ENCODE peak calls at places on chromosomes 6 and 20, in eight cellular contexts. Z is dorsolateral prefrontal cortex, A is GM20000, S is RWPE1, E is fibroblast of pulmonary artery, K is fibroblast of lung, I is AG09309, H is GM12865. L is an unnamed sample.

GRCh38 chr20:17661121-17661744 is 20.8 kb downstream of the RRBP1 start:
- DNase-seq in A (no peak), E (peak), I (peak), K (peak), H (no peak), Z (no peak), S (no peak), L (no peak)

GRCh38 chr6:3294921-3295871 is 36.4 kb downstream of the PSMG4 start:
- DNase-seq in H (no peak), E (no peak), S (no peak), K (no peak), I (no peak), A (no peak), Z (peak), L (no peak)

GRCh38 chr6:34386316-34387137 is 5.9 kb downstream of the NUDT3 start:
- DNase-seq in I (peak), A (no peak), H (no peak), K (peak), S (no peak), Z (no peak), E (peak), L (no peak)

GRCh38 chr6:12436224-12436623 is 146.1 kb downstream of the EDN1 start:
- DNase-seq in S (no peak), A (no peak), Z (no peak), E (no peak), H (peak), I (no peak), K (no peak), L (no peak)

GRCh38 chr6:156508126-156508525 is 269.1 kb upstream of the ARID1B start:
- DNase-seq in E (no peak), K (no peak), Z (no peak), S (no peak), H (no peak), I (no peak), A (no peak), L (no peak)

GRCh38 chr6:34223964-34224940 is 12.4 kb upstream of the HMGA1 start:
- DNase-seq in H (peak), I (peak), Z (peak), S (peak), E (peak), K (peak), A (peak), L (peak)

GRCh38 chr6:154876776-154877175 is 118.3 kb upstream of the TIAM2 start:
- DNase-seq in A (no peak), S (no peak), Z (no peak), I (no peak), E (no peak), H (no peak), K (no peak), L (no peak)

GRCh38 chr6:143838395-143838794 is 4.7 kb upstream of the LTV1 start:
- DNase-seq in E (no peak), H (no peak), A (no peak), I (no peak), K (no peak), Z (no peak), S (no peak), L (no peak)

GRCh38 chr20:34110025-34111013 is 1.7 kb downstream of the EIF2S2 start:
- DNase-seq in E (peak), H (peak), A (peak), S (no peak), Z (no peak), K (peak), I (no peak), L (no peak)

GRCh38 chr20:8153281-8153908 is 21.3 kb downstream of the PLCB1 start:
- DNase-seq in K (peak), I (no peak), S (no peak), Z (no peak), H (peak), A (no peak), E (peak), L (no peak)

GRCh38 chr6:138647006-138647405 is 126.6 kb upstream of the CCDC28A start:
- DNase-seq in E (peak), K (peak), Z (no peak), A (no peak), S (no peak), H (no peak), I (peak), L (no peak)

GRCh38 chr6:44650947-44651346 is 263.4 kb downstream of the CDC5L start:
- DNase-seq in K (peak), Z (no peak), A (no peak), E (peak), I (no peak), S (no peak), H (no peak), L (no peak)

GRCh38 chr6:5302995-5303622 is 41.8 kb downstream of the FARS2 start:
- DNase-seq in H (peak), A (peak), Z (no peak), E (peak), S (peak), K (peak), I (no peak), L (no peak)

GRCh38 chr6:110653381-110653780 is 161.9 kb downstream of the CDK19 start:
- DNase-seq in I (no peak), E (no peak), A (no peak), K (no peak), H (no peak), Z (no peak), S (no peak), L (no peak)

GRCh38 chr20:8331740-8332412 is 199.8 kb downstream of the PLCB1 start:
- DNase-seq in E (peak), K (peak), H (no peak), A (no peak), S (no peak), Z (no peak), I (no peak), L (no peak)

GRCh38 chr6:131000544-131000943 is 62.5 kb downstream of the EPB41L2 start:
- DNase-seq in I (no peak), S (no peak), E (no peak), A (no peak), Z (no peak), H (no peak), K (no peak), L (no peak)

GRCh38 chr20:39876974-39877615 is 811.9 kb downstream of the MAFB start:
- DNase-seq in I (no peak), A (no peak), E (no peak), Z (no peak), H (no peak), K (peak), S (no peak), L (no peak)

GRCh38 chr20:35295674-35296073 is 3.4 kb upstream of the FAM83C start:
- DNase-seq in H (no peak), S (no peak), E (no peak), I (no peak), K (no peak), Z (no peak), A (no peak), L (no peak)

GRCh38 chr6:112701201-112701600 is 354.1 kb downstream of the RFPL4B start:
- DNase-seq in K (peak), I (no peak), Z (no peak), H (no peak), S (no peak), E (peak), A (no peak), L (no peak)

GRCh38 chr20:5078399-5078958 is 41.3 kb downstream of the PCNA start:
- DNase-seq in A (peak), E (peak), K (peak), Z (no peak), I (no peak), H (peak), S (peak), L (no peak)

GRCh38 chr6:75230484-75231325 is 12.9 kb downstream of the COX7A2 start:
- DNase-seq in E (peak), A (peak), K (peak), H (no peak), Z (no peak), S (peak), I (peak), L (peak)

GRCh38 chr6:151635741-151636140 is 141.9 kb downstream of the CCDC170 start:
- DNase-seq in S (no peak), Z (no peak), H (no peak), I (no peak), A (no peak), K (no peak), E (no peak), L (no peak)
- TF ChIP-seq CTCF in S (no peak), Z (no peak), H (no peak), I (no peak), A (no peak), K (no peak), E (no peak), L (no peak)

GRCh38 chr20:289693-290080 is 863 bp downstream of the C20orf96 start:
- DNase-seq in A (no peak), S (no peak), Z (no peak), H (no peak), K (no peak), E (no peak), I (no peak), L (no peak)
- TF ChIP-seq CTCF in A (no peak), S (no peak), Z (no peak), H (no peak), K (no peak), E (no peak), I (no peak), L (no peak)

GRCh38 chr20:50746138-50746940 is 15.0 kb downstream of the PARD6B start:
- DNase-seq in S (no peak), K (peak), E (peak), H (no peak), I (peak), A (no peak), Z (no peak), L (no peak)
- TF ChIP-seq CTCF in S (no peak), K (no peak), E (no peak), H (no peak), I (peak), A (no peak), Z (no peak), L (no peak)

GRCh38 chr20:61797200-61797599 is 268.5 kb downstream of the TAF4 start:
- DNase-seq in Z (no peak), H (no peak), I (no peak), K (peak), E (no peak), A (no peak), S (no peak), L (no peak)
- TF ChIP-seq CTCF in Z (no peak), H (no peak), I (no peak), K (no peak), E (no peak), A (no peak), S (no peak), L (no peak)

GRCh38 chr20:9628589-9628988 is 114.2 kb downstream of the LAMP5 start:
- DNase-seq in K (no peak), S (no peak), Z (no peak), H (no peak), E (no peak), A (no peak), I (no peak), L (no peak)
- TF ChIP-seq CTCF in K (no peak), S (no peak), Z (no peak), H (no peak), E (no peak), A (no peak), I (no peak), L (no peak)

DNA sequence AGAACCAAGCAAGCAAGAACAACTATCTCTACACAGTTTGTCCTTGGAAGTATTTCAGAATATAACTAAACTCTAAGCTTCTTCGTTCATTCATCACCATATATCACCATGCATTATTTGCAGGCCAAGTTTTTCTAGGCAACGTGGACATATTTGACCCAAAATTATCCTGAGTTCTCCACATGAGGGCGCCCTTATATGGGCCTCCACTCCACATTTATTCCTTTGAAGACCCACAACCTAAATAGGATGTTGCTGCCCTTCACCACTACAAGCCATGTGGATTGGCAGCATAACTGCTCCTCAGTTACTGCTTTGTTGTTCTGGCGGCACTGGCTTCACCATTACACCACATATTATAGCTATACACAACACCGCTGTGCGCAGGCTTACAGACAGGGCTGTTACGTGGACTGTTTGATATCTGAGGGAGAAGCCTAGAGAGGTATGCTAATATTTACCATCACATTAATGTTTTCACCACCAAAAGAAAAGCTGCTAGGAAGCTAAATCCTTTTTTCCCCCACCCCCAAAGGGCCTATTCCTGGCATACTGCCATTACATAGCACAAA is 411.8 kb downstream of the C6orf118 start:
- DNase-seq in S (no peak), E (no peak), H (no peak), K (no peak), A (no peak), I (no peak), Z (no peak), L (no peak)
- TF ChIP-seq CTCF in S (no peak), E (no peak), H (no peak), K (no peak), A (no peak), I (peak), Z (no peak), L (peak)

DNA sequence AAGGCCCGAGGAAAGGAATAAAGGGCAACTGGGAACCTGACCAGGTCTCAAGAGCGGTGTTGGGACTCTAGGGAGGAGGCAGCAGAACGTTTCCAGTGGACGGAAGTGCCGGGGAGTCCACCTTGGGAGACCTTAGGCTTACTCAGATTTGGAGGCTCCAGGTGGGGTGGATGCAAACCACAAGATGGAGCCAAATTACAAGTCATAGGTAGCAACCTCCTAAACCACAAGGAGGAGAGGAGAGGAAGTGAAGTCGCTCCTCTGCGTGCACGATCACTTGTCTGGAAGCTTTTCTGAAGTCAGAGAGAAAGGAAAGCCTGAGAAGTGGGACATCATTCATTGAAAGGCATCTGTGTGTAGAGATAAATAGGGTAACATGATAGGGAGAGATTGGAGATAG is 9.3 kb downstream of the HLA-DOA start:
- DNase-seq in E (peak), K (no peak), A (peak), I (no peak), S (no peak), H (peak), Z (no peak), L (no peak)
- TF ChIP-seq CTCF in E (peak), K (no peak), A (peak), I (no peak), S (no peak), H (peak), Z (no peak), L (peak)

DNA sequence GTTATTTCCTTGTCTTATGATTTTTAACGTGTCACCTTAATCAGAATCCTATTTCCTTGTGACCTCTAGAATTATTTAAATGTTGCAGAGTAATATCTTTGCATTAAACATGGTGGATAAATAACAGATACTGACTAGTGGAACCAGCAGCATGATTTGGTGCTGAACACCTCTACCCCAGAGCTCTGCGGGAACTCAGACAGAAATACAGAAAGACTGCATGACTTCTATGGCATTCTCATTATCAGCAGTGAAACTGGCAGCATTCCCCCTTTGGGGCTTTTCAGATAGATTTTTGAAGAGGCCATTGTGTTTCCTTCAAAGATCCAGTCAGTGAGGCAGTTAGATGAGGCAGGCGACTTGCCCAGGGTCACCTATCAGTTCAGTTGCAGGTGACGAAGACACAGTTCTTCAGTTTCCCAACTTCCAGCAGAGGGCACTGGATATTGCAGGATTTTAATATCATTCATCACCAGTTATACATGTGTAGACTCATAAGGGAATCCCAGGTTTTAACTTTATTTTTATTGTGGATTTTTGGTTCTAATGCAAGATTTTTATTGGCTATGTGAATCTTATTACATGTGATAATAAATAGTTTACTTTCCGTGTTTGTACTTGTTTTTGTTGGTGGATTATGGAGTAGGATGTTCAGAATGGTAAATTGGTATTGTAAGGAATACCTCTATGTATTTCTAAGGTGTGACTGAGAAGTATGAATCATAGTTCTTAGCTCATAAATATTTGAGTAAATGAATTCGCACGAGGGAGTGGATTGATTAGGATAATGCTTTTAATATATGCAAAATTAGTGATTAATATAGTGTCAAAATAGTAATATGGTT is 81.3 kb downstream of the AFDN start:
- DNase-seq in K (peak), E (peak), S (peak), H (no peak), I (no peak), A (no peak), Z (no peak), L (no peak)
- TF ChIP-seq CTCF in K (no peak), E (peak), S (peak), H (no peak), I (peak), A (no peak), Z (peak), L (peak)